ENCODE peak calls at places on chromosome 7, in eight cellular contexts. Z is RPMI7951; B is endothelial cell; U is NCI-H1436; W is stimulated activated CD8-positive, alpha-beta memory T cell treated with anti-CD3 and anti-CD28 coated beads, Interleukin-4, amount 100 ng/mL, for 4 hours; E is mucosa of gallbladder; R is SK-N-SH; N is 8988T. L is an unnamed sample.

GRCh38 chr7:144063710-144064109 is 5.9 kb upstream of the OR2A25 start:
- DNase-seq in Z (no peak), E (no peak), N (no peak), B (no peak), W (no peak), U (no peak), R (no peak), L (no peak)

GRCh38 chr7:90749774-90750173 is 153.7 kb downstream of the CDK14 start:
- DNase-seq in Z (peak; percentile 5), N (peak; percentile 10), E (no peak), R (peak; percentile 52), U (peak; percentile 7), W (no peak), B (no peak), L (no peak)

GRCh38 chr7:10707519-10707918 is 266.2 kb upstream of the PHF14 start:
- DNase-seq in N (no peak), R (peak; percentile 2), U (no peak), W (no peak), B (no peak), E (no peak), Z (no peak), L (no peak)

GRCh38 chr7:134856692-134857091 is 77.3 kb downstream of the CALD1 start:
- DNase-seq in U (no peak), W (no peak), E (no peak), N (no peak), B (no peak), Z (no peak), R (no peak), L (no peak)

GRCh38 chr7:134770676-134771075 is 8.8 kb upstream of the CALD1 start:
- DNase-seq in E (no peak), R (no peak), Z (no peak), B (no peak), W (no peak), N (no peak), U (no peak), L (no peak)

GRCh38 chr7:101804642-101805401 is 12.6 kb upstream of the CUX1 start:
- DNase-seq in U (peak; percentile 13), N (no peak), Z (peak; percentile 13), R (no peak), B (no peak), W (no peak), E (no peak), L (no peak)

GRCh38 chr7:46522354-46522906 is 601.4 kb upstream of the IGFBP3 start:
- DNase-seq in U (no peak), W (no peak), Z (no peak), N (no peak), B (no peak), R (no peak), E (no peak), L (no peak)

GRCh38 chr7:23715099-23715498 is 5.1 kb downstream of the STK31 start:
- DNase-seq in U (no peak), B (no peak), E (no peak), W (no peak), N (no peak), R (no peak), Z (no peak), L (no peak)

GRCh38 chr7:80916770-80917681 is 1.8 kb downstream of the SEMA3C start:
- DNase-seq in W (no peak), N (no peak), Z (peak; percentile 82), R (peak; percentile 43), U (no peak), E (no peak), B (no peak), L (no peak)

GRCh38 chr7:12256025-12256570 is 45.0 kb downstream of the TMEM106B start:
- DNase-seq in E (no peak), W (no peak), R (no peak), B (no peak), Z (no peak), U (no peak), N (no peak), L (no peak)

GRCh38 chr7:112211348-112211907 is 4.9 kb downstream of the ZNF277 start:
- DNase-seq in U (no peak), W (no peak), B (no peak), R (no peak), E (no peak), Z (no peak), N (no peak), L (no peak)

GRCh38 chr7:46162582-46162981 is 241.5 kb upstream of the IGFBP3 start:
- DNase-seq in Z (peak; percentile 67), E (no peak), N (no peak), B (no peak), W (no peak), R (no peak), U (no peak), L (no peak)

GRCh38 chr7:16962986-16963385 is 81.2 kb upstream of the AGR3 start:
- DNase-seq in B (no peak), E (no peak), U (peak; percentile 28), W (no peak), N (no peak), Z (no peak), R (no peak), L (no peak)

GRCh38 chr7:157668221-157668883 is 331.5 kb downstream of the DNAJB6 start:
- DNase-seq in U (no peak), R (peak; percentile 75), B (no peak), E (no peak), Z (no peak), N (no peak), W (no peak), L (no peak)

GRCh38 chr7:72435913-72436480 is 23.9 kb upstream of the CALN1 start:
- DNase-seq in R (no peak), W (no peak), N (no peak), E (no peak), Z (no peak), B (no peak), U (no peak), L (no peak)

GRCh38 chr7:141128506-141128905 is 54.6 kb downstream of the TMEM178B start:
- DNase-seq in R (no peak), B (no peak), E (no peak), N (no peak), U (no peak), Z (peak; percentile 79), W (no peak), L (no peak)

GRCh38 chr7:3780525-3780924 is 479.5 kb downstream of the SDK1 start:
- DNase-seq in R (no peak), N (no peak), Z (no peak), U (no peak), B (no peak), E (no peak), W (no peak), L (no peak)

GRCh38 chr7:19982841-19983835 is 209.7 kb upstream of the TMEM196 start:
- DNase-seq in N (no peak), B (peak; percentile 64), W (no peak), R (no peak), Z (peak; percentile 89), U (peak; percentile 6), E (peak; percentile 54), L (no peak)

GRCh38 chr7:142519077-142519789 is 230.0 kb upstream of the PRSS1 start:
- DNase-seq in U (no peak), Z (peak; percentile 24), R (peak; percentile 19), E (no peak), W (no peak), B (no peak), N (no peak), L (no peak)

GRCh38 chr7:6160191-6160623 is 112.2 kb downstream of the CYTH3 start:
- DNase-seq in N (peak; percentile 93), R (peak; percentile 96), E (peak; percentile 55), Z (peak; percentile 45), W (no peak), U (no peak), B (peak; percentile 78), L (no peak)

GRCh38 chr7:10773430-10773829 is 200.2 kb upstream of the PHF14 start:
- DNase-seq in B (no peak), E (no peak), Z (no peak), N (no peak), R (no peak), U (no peak), W (no peak), L (no peak)

GRCh38 chr7:117324940-117325339 is 2.1 kb upstream of the WNT2 start:
- DNase-seq in B (no peak), E (no peak), W (no peak), U (no peak), Z (no peak), N (no peak), R (no peak), L (no peak)

GRCh38 chr7:159086301-159086925 is 58.3 kb downstream of the VIPR2 start:
- DNase-seq in B (no peak), E (no peak), W (no peak), U (no peak), R (no peak), N (no peak), Z (no peak), L (no peak)

GRCh38 chr7:151426486-151426905 is 13.4 kb downstream of the CRYGN start:
- DNase-seq in U (no peak), W (no peak), R (no peak), E (peak; percentile 76), Z (peak; percentile 96), B (no peak), N (no peak), L (no peak)

GRCh38 chr7:40057292-40057691 is 77.1 kb downstream of the MPLKIP start:
- DNase-seq in U (peak; percentile 13), N (no peak), B (no peak), E (no peak), W (no peak), R (no peak), Z (peak; percentile 67), L (no peak)

GRCh38 chr7:35781200-35781701 is 19.6 kb upstream of the SEPTIN7 start:
- DNase-seq in U (no peak), R (no peak), Z (peak; percentile 48), W (no peak), N (no peak), B (no peak), E (no peak), L (no peak)

GRCh38 chr7:87404674-87405073 is 59.2 kb downstream of the CROT start:
- DNase-seq in B (no peak), U (no peak), R (no peak), E (no peak), N (no peak), Z (no peak), W (no peak), L (no peak)

GRCh38 chr7:115476666-115477065 is 553.9 kb downstream of the TFEC start:
- DNase-seq in B (no peak), W (no peak), N (no peak), U (peak; percentile 84), E (no peak), Z (no peak), R (no peak), L (no peak)

GRCh38 chr7:136086712-136087111 is 109.6 kb upstream of the MTPN start:
- DNase-seq in Z (peak; percentile 97), W (no peak), N (peak; percentile 8), E (peak; percentile 72), B (no peak), U (peak; percentile 90), R (peak; percentile 43), L (no peak)